ENCODE peak calls at places on chromosomes 1 and 21, in seven cellular contexts. One of them, this sample, is unnamed.

GRCh38 chr1:44714944-44715571 is 15.9 kb downstream of the RNU5D-1 start:
- DNase-seq in IMR-90: peak
- DNase-seq in mesendoderm: peak
- DNase-seq in H9: peak
- DNase-seq in trophoblast cell: peak
- DNase-seq in neuronal stem cell: peak
- DNase-seq in H1: peak
- DNase-seq in this sample: peak

GRCh38 chr1:44985747-44986359 is 542 bp downstream of the EIF2B3 start:
- DNase-seq in IMR-90: peak
- DNase-seq in mesendoderm: no peak
- DNase-seq in H9: no peak
- DNase-seq in trophoblast cell: peak
- DNase-seq in neuronal stem cell: no peak
- DNase-seq in H1: no peak
- DNase-seq in this sample: no peak

GRCh38 chr1:223161321-223161720 is 18.3 kb upstream of the TLR5 start:
- DNase-seq in IMR-90: no peak
- DNase-seq in mesendoderm: peak
- DNase-seq in H9: peak
- DNase-seq in trophoblast cell: no peak
- DNase-seq in neuronal stem cell: no peak
- DNase-seq in H1: no peak
- DNase-seq in this sample: no peak

GRCh38 chr1:46456411-46456963 is 33.1 kb upstream of the DMBX1 start:
- DNase-seq in IMR-90: no peak
- DNase-seq in mesendoderm: no peak
- DNase-seq in H9: no peak
- DNase-seq in trophoblast cell: no peak
- DNase-seq in neuronal stem cell: no peak
- DNase-seq in H1: no peak
- DNase-seq in this sample: no peak

GRCh38 chr1:17340358-17340757 is 31.6 kb upstream of the PADI6 start:
- DNase-seq in IMR-90: no peak
- DNase-seq in mesendoderm: no peak
- DNase-seq in H9: no peak
- DNase-seq in trophoblast cell: peak
- DNase-seq in neuronal stem cell: no peak
- DNase-seq in H1: no peak
- DNase-seq in this sample: no peak

GRCh38 chr1:212926364-212926757 is 24.0 kb upstream of the VASH2 start:
- DNase-seq in IMR-90: no peak
- DNase-seq in mesendoderm: no peak
- DNase-seq in H9: peak
- DNase-seq in trophoblast cell: no peak
- DNase-seq in neuronal stem cell: no peak
- DNase-seq in H1: peak
- DNase-seq in this sample: no peak

GRCh38 chr1:194295690-194296089 is 1109.3 kb upstream of the B3GALT2 start:
- DNase-seq in IMR-90: peak
- DNase-seq in mesendoderm: peak
- DNase-seq in H9: no peak
- DNase-seq in trophoblast cell: peak
- DNase-seq in neuronal stem cell: peak
- DNase-seq in H1: no peak
- DNase-seq in this sample: peak

GRCh38 chr1:194723067-194723466 is 1536.7 kb upstream of the B3GALT2 start:
- DNase-seq in IMR-90: peak
- DNase-seq in mesendoderm: no peak
- DNase-seq in H9: no peak
- DNase-seq in trophoblast cell: no peak
- DNase-seq in neuronal stem cell: no peak
- DNase-seq in H1: no peak
- DNase-seq in this sample: no peak

GRCh38 chr21:37828515-37828914 is 87.7 kb downstream of the KCNJ6 start:
- DNase-seq in IMR-90: no peak
- DNase-seq in mesendoderm: no peak
- DNase-seq in H9: no peak
- DNase-seq in trophoblast cell: no peak
- DNase-seq in neuronal stem cell: no peak
- DNase-seq in H1: no peak
- DNase-seq in this sample: no peak

GRCh38 chr1:95221306-95221705 is 12.7 kb upstream of the RWDD3 start:
- DNase-seq in IMR-90: peak
- DNase-seq in mesendoderm: peak
- DNase-seq in H9: peak
- DNase-seq in trophoblast cell: no peak
- DNase-seq in neuronal stem cell: no peak
- DNase-seq in H1: no peak
- DNase-seq in this sample: no peak

GRCh38 chr1:31560394-31560793 is 15.9 kb upstream of the TINAGL1 start:
- DNase-seq in IMR-90: no peak
- DNase-seq in mesendoderm: no peak
- DNase-seq in H9: no peak
- DNase-seq in trophoblast cell: no peak
- DNase-seq in neuronal stem cell: no peak
- DNase-seq in H1: no peak
- DNase-seq in this sample: no peak

GRCh38 chr1:226166341-226166740 is 20.2 kb downstream of the ACBD3 start:
- DNase-seq in IMR-90: no peak
- DNase-seq in mesendoderm: no peak
- DNase-seq in H9: no peak
- DNase-seq in trophoblast cell: no peak
- DNase-seq in neuronal stem cell: no peak
- DNase-seq in H1: no peak
- DNase-seq in this sample: no peak

GRCh38 chr1:40385437-40386310 is 12.1 kb downstream of the SMAP2 start:
- DNase-seq in IMR-90: no peak
- DNase-seq in mesendoderm: no peak
- DNase-seq in H9: no peak
- DNase-seq in trophoblast cell: no peak
- DNase-seq in neuronal stem cell: no peak
- DNase-seq in H1: no peak
- DNase-seq in this sample: peak

GRCh38 chr1:112061056-112061455 is 71.6 kb upstream of the KCND3 start:
- DNase-seq in IMR-90: no peak
- DNase-seq in mesendoderm: no peak
- DNase-seq in H9: no peak
- DNase-seq in trophoblast cell: no peak
- DNase-seq in neuronal stem cell: no peak
- DNase-seq in H1: no peak
- DNase-seq in this sample: no peak

GRCh38 chr1:207822602-207823451 is 71.0 kb downstream of the CD46 start:
- DNase-seq in IMR-90: peak
- DNase-seq in mesendoderm: peak
- DNase-seq in H9: peak
- DNase-seq in trophoblast cell: peak
- DNase-seq in neuronal stem cell: no peak
- DNase-seq in H1: no peak
- DNase-seq in this sample: peak

GRCh38 chr21:28587748-28588147 is 404.9 kb downstream of the LTN1 start:
- DNase-seq in IMR-90: peak
- DNase-seq in mesendoderm: no peak
- DNase-seq in H9: no peak
- DNase-seq in trophoblast cell: no peak
- DNase-seq in neuronal stem cell: no peak
- DNase-seq in H1: no peak
- DNase-seq in this sample: no peak

GRCh38 chr1:1399870-1400575 is 888 bp upstream of the CCNL2 start:
- DNase-seq in IMR-90: peak
- DNase-seq in mesendoderm: no peak
- DNase-seq in H9: no peak
- DNase-seq in trophoblast cell: no peak
- DNase-seq in neuronal stem cell: no peak
- DNase-seq in H1: no peak
- DNase-seq in this sample: peak

GRCh38 chr1:2208309-2209239 is 14.0 kb upstream of the FAAP20 start:
- DNase-seq in IMR-90: peak
- DNase-seq in mesendoderm: no peak
- DNase-seq in H9: no peak
- DNase-seq in trophoblast cell: peak
- DNase-seq in neuronal stem cell: no peak
- DNase-seq in H1: no peak
- DNase-seq in this sample: peak

GRCh38 chr1:210239295-210240155 is 6.9 kb downstream of the SERTAD4 start:
- DNase-seq in IMR-90: peak
- DNase-seq in mesendoderm: peak
- DNase-seq in H9: no peak
- DNase-seq in trophoblast cell: peak
- DNase-seq in neuronal stem cell: no peak
- DNase-seq in H1: no peak
- DNase-seq in this sample: peak

GRCh38 chr1:83883979-83884378 is 115.0 kb downstream of the TTLL7 start:
- DNase-seq in IMR-90: peak
- DNase-seq in mesendoderm: no peak
- DNase-seq in H9: no peak
- DNase-seq in trophoblast cell: no peak
- DNase-seq in neuronal stem cell: no peak
- DNase-seq in H1: no peak
- DNase-seq in this sample: peak

GRCh38 chr1:21939650-21940374 is 2.7 kb upstream of the HSPG2 start:
- DNase-seq in IMR-90: peak
- DNase-seq in mesendoderm: no peak
- DNase-seq in H9: no peak
- DNase-seq in trophoblast cell: peak
- DNase-seq in neuronal stem cell: no peak
- DNase-seq in H1: no peak
- DNase-seq in this sample: peak

GRCh38 chr1:173506437-173506836 is 29.3 kb downstream of the PRDX6 start:
- DNase-seq in IMR-90: no peak
- DNase-seq in mesendoderm: peak
- DNase-seq in H9: peak
- DNase-seq in trophoblast cell: no peak
- DNase-seq in neuronal stem cell: no peak
- DNase-seq in H1: peak
- DNase-seq in this sample: no peak

GRCh38 chr21:19507682-19508260 is 1104.2 kb upstream of the TMPRSS15 start:
- DNase-seq in IMR-90: no peak
- DNase-seq in mesendoderm: peak
- DNase-seq in H9: no peak
- DNase-seq in trophoblast cell: no peak
- DNase-seq in neuronal stem cell: no peak
- DNase-seq in H1: no peak
- DNase-seq in this sample: peak

GRCh38 chr1:75725256-75725655 is 747 bp downstream of the ACADM start:
- DNase-seq in IMR-90: peak
- DNase-seq in mesendoderm: no peak
- DNase-seq in H9: no peak
- DNase-seq in trophoblast cell: no peak
- DNase-seq in neuronal stem cell: no peak
- DNase-seq in H1: no peak
- DNase-seq in this sample: peak

GRCh38 chr1:183090386-183091006 is 67.3 kb downstream of the LAMC1 start:
- DNase-seq in IMR-90: peak
- DNase-seq in mesendoderm: peak
- DNase-seq in H9: no peak
- DNase-seq in trophoblast cell: no peak
- DNase-seq in neuronal stem cell: no peak
- DNase-seq in H1: no peak
- DNase-seq in this sample: peak

GRCh38 chr1:27402349-27402754 is 9.9 kb downstream of the GPR3 start:
- DNase-seq in IMR-90: peak
- DNase-seq in mesendoderm: peak
- DNase-seq in H9: peak
- DNase-seq in trophoblast cell: no peak
- DNase-seq in neuronal stem cell: no peak
- DNase-seq in H1: peak
- DNase-seq in this sample: peak

GRCh38 chr1:218454700-218455282 is 109.7 kb downstream of the TGFB2 start:
- DNase-seq in IMR-90: no peak
- DNase-seq in mesendoderm: no peak
- DNase-seq in H9: no peak
- DNase-seq in trophoblast cell: no peak
- DNase-seq in neuronal stem cell: no peak
- DNase-seq in H1: no peak
- DNase-seq in this sample: no peak
- H2BK120ac ChIP-seq in IMR-90: no peak
- H2BK120ac ChIP-seq in mesendoderm: no peak
- H2BK120ac ChIP-seq in H9: no peak
- H2BK120ac ChIP-seq in trophoblast cell: no peak
- H2BK120ac ChIP-seq in neuronal stem cell: no peak
- H2BK120ac ChIP-seq in H1: no peak
- H2BK120ac ChIP-seq in this sample: no peak

DNA sequence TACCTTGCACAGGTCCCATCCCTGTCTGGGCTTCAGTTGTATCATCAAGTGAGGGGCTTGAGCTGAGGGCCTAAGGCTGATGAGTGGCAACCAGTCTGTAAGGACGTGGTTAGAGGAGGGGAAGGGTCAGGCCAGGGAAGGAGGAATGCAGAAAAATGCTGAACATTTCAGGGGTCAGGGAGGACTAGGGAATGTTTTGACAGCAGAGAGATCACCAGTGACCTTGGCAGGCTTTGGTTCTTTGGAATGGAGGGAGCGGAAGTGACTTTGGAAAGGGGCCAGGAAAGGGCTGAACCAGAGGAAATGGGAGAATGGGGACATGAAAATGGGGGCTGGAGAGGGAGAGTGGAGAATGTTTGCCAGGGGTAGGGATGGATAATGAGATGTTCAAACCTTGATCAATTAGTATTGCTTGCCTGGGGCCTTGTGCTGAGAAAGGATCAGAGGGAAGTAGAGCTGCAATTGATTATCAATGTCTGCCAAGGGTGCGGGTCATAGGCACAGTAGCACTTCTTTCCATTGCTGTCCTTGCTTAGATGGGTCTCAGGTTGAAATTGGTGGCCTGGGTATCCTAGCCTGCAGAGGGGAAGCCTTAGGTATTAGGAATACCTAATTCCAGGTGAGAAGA is 7.4 kb downstream of the LDLRAP1 start:
- DNase-seq in IMR-90: peak
- DNase-seq in mesendoderm: no peak
- DNase-seq in H9: no peak
- DNase-seq in trophoblast cell: no peak
- DNase-seq in neuronal stem cell: no peak
- DNase-seq in H1: no peak
- DNase-seq in this sample: no peak
- H2BK120ac ChIP-seq in IMR-90: peak
- H2BK120ac ChIP-seq in mesendoderm: no peak
- H2BK120ac ChIP-seq in H9: no peak
- H2BK120ac ChIP-seq in trophoblast cell: no peak
- H2BK120ac ChIP-seq in neuronal stem cell: no peak
- H2BK120ac ChIP-seq in H1: no peak
- H2BK120ac ChIP-seq in this sample: no peak

GRCh38 chr1:33010946-33011731 is 25.5 kb downstream of the AK2 start:
- DNase-seq in IMR-90: peak
- DNase-seq in mesendoderm: no peak
- DNase-seq in H9: no peak
- DNase-seq in trophoblast cell: no peak
- DNase-seq in neuronal stem cell: no peak
- DNase-seq in H1: no peak
- DNase-seq in this sample: peak
- H2BK120ac ChIP-seq in IMR-90: no peak
- H2BK120ac ChIP-seq in mesendoderm: no peak
- H2BK120ac ChIP-seq in H9: no peak
- H2BK120ac ChIP-seq in trophoblast cell: no peak
- H2BK120ac ChIP-seq in neuronal stem cell: no peak
- H2BK120ac ChIP-seq in H1: no peak
- H2BK120ac ChIP-seq in this sample: no peak

DNA sequence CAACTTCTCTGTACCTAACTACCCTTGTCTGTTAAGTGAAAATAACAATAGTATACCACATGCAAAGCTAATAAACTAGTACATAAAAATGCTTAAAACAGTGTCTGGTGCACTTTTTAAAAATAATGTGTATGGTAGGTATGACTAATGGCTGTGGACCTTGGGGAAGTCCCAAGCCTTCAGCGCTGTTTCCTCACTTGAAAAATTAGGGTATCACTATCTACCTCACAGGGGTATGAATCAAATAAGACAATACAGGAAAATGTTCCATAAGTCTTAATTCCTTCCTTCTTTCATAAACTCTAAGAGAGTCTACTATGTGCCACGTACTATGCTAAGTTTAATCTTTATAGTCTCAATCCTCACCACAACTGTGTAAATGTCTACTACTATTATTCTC is 32.0 kb downstream of the EGLN1 start:
- DNase-seq in IMR-90: peak
- DNase-seq in mesendoderm: no peak
- DNase-seq in H9: no peak
- DNase-seq in trophoblast cell: no peak
- DNase-seq in neuronal stem cell: no peak
- DNase-seq in H1: no peak
- DNase-seq in this sample: peak
- H2BK120ac ChIP-seq in IMR-90: peak
- H2BK120ac ChIP-seq in mesendoderm: no peak
- H2BK120ac ChIP-seq in H9: no peak
- H2BK120ac ChIP-seq in trophoblast cell: no peak
- H2BK120ac ChIP-seq in neuronal stem cell: no peak
- H2BK120ac ChIP-seq in H1: no peak
- H2BK120ac ChIP-seq in this sample: no peak